ENCODE peak calls at places on chromosomes 6 and 20, in four cellular contexts. One of them, this sample, is unnamed.

GRCh38 chr20:8330785-8331699 is 199.0 kb downstream of the PLCB1 start:
- DNase-seq in fibroblast of lung: peak
- DNase-seq in heart left ventricle: no peak
- DNase-seq in left ventricle myocardium inferior: no peak
- DNase-seq in this sample: no peak

GRCh38 chr20:60569116-60569515 is 610.9 kb downstream of the CDH26 start:
- DNase-seq in fibroblast of lung: no peak
- DNase-seq in heart left ventricle: no peak
- DNase-seq in left ventricle myocardium inferior: no peak
- DNase-seq in this sample: no peak

GRCh38 chr6:13500264-13500663 is 12.9 kb upstream of the GFOD1 start:
- DNase-seq in fibroblast of lung: no peak
- DNase-seq in heart left ventricle: no peak
- DNase-seq in left ventricle myocardium inferior: no peak
- DNase-seq in this sample: no peak

GRCh38 chr6:169165561-169166300 is 87.9 kb downstream of the THBS2 start:
- DNase-seq in fibroblast of lung: peak
- DNase-seq in heart left ventricle: no peak
- DNase-seq in left ventricle myocardium inferior: no peak
- DNase-seq in this sample: peak

GRCh38 chr6:156720739-156721714 is 56.2 kb upstream of the ARID1B start:
- DNase-seq in fibroblast of lung: no peak
- DNase-seq in heart left ventricle: no peak
- DNase-seq in left ventricle myocardium inferior: no peak
- DNase-seq in this sample: no peak

GRCh38 chr6:95248501-95248900 is 328.8 kb upstream of the MANEA start:
- DNase-seq in fibroblast of lung: no peak
- DNase-seq in heart left ventricle: no peak
- DNase-seq in left ventricle myocardium inferior: no peak
- DNase-seq in this sample: no peak

GRCh38 chr6:152634773-152635172 is 2.4 kb downstream of the SYNE1 start:
- DNase-seq in fibroblast of lung: no peak
- DNase-seq in heart left ventricle: peak
- DNase-seq in left ventricle myocardium inferior: no peak
- DNase-seq in this sample: no peak

GRCh38 chr6:121932071-121933009 is 467.1 kb upstream of the HSF2 start:
- DNase-seq in fibroblast of lung: peak
- DNase-seq in heart left ventricle: peak
- DNase-seq in left ventricle myocardium inferior: peak
- DNase-seq in this sample: no peak

GRCh38 chr6:12656841-12657435 is 59.6 kb upstream of the PHACTR1 start:
- DNase-seq in fibroblast of lung: peak
- DNase-seq in heart left ventricle: no peak
- DNase-seq in left ventricle myocardium inferior: no peak
- DNase-seq in this sample: no peak

GRCh38 chr20:50720582-50720981 is 10.8 kb upstream of the PARD6B start:
- DNase-seq in fibroblast of lung: no peak
- DNase-seq in heart left ventricle: no peak
- DNase-seq in left ventricle myocardium inferior: no peak
- DNase-seq in this sample: peak

GRCh38 chr20:22905667-22906066 is 129.4 kb upstream of the SSTR4 start:
- DNase-seq in fibroblast of lung: peak
- DNase-seq in heart left ventricle: peak
- DNase-seq in left ventricle myocardium inferior: peak
- DNase-seq in this sample: peak

GRCh38 chr6:72554761-72555221 is 67.1 kb upstream of the KCNQ5 start:
- DNase-seq in fibroblast of lung: peak
- DNase-seq in heart left ventricle: no peak
- DNase-seq in left ventricle myocardium inferior: no peak
- DNase-seq in this sample: no peak

GRCh38 chr20:48787861-48788375 is 39.9 kb downstream of the PREX1 start:
- DNase-seq in fibroblast of lung: peak
- DNase-seq in heart left ventricle: no peak
- DNase-seq in left ventricle myocardium inferior: no peak
- DNase-seq in this sample: peak

GRCh38 chr6:81475646-81476045 is 276.8 kb downstream of the TENT5A start:
- DNase-seq in fibroblast of lung: no peak
- DNase-seq in heart left ventricle: no peak
- DNase-seq in left ventricle myocardium inferior: no peak
- DNase-seq in this sample: no peak

GRCh38 chr6:164827537-164827936 is 481.9 kb downstream of the C6orf118 start:
- DNase-seq in fibroblast of lung: peak
- DNase-seq in heart left ventricle: no peak
- DNase-seq in left ventricle myocardium inferior: no peak
- DNase-seq in this sample: no peak

GRCh38 chr6:159886270-159886669 is 4.5 kb upstream of the MAS1 start:
- DNase-seq in fibroblast of lung: no peak
- DNase-seq in heart left ventricle: no peak
- DNase-seq in left ventricle myocardium inferior: no peak
- DNase-seq in this sample: no peak

GRCh38 chr6:66735106-66735890 is 1028.3 kb upstream of the EYS start:
- DNase-seq in fibroblast of lung: peak
- DNase-seq in heart left ventricle: no peak
- DNase-seq in left ventricle myocardium inferior: no peak
- DNase-seq in this sample: no peak

GRCh38 chr6:5030596-5031136 is 26.8 kb upstream of the RPP40 start:
- DNase-seq in fibroblast of lung: peak
- DNase-seq in heart left ventricle: peak
- DNase-seq in left ventricle myocardium inferior: peak
- DNase-seq in this sample: peak

GRCh38 chr20:44646641-44647274 is 4.7 kb downstream of the ADA start:
- DNase-seq in fibroblast of lung: peak
- DNase-seq in heart left ventricle: no peak
- DNase-seq in left ventricle myocardium inferior: no peak
- DNase-seq in this sample: no peak

GRCh38 chr6:170429457-170429856 is 122.9 kb downstream of the FAM120B start:
- DNase-seq in fibroblast of lung: no peak
- DNase-seq in heart left ventricle: no peak
- DNase-seq in left ventricle myocardium inferior: no peak
- DNase-seq in this sample: no peak

GRCh38 chr6:108293527-108294296 is 1.1 kb upstream of the AFG1L start:
- DNase-seq in fibroblast of lung: no peak
- DNase-seq in heart left ventricle: no peak
- DNase-seq in left ventricle myocardium inferior: no peak
- DNase-seq in this sample: no peak

GRCh38 chr6:156795825-156796224 is 18.6 kb downstream of the ARID1B start:
- DNase-seq in fibroblast of lung: no peak
- DNase-seq in heart left ventricle: no peak
- DNase-seq in left ventricle myocardium inferior: no peak
- DNase-seq in this sample: no peak

GRCh38 chr6:17042422-17043147 is 59.3 kb upstream of the STMND1 start:
- DNase-seq in fibroblast of lung: peak
- DNase-seq in heart left ventricle: peak
- DNase-seq in left ventricle myocardium inferior: no peak
- DNase-seq in this sample: no peak
- TF ChIP-seq CTCF in fibroblast of lung: peak
- TF ChIP-seq CTCF in heart left ventricle: no peak
- TF ChIP-seq CTCF in left ventricle myocardium inferior: peak
- TF ChIP-seq CTCF in this sample: no peak

DNA sequence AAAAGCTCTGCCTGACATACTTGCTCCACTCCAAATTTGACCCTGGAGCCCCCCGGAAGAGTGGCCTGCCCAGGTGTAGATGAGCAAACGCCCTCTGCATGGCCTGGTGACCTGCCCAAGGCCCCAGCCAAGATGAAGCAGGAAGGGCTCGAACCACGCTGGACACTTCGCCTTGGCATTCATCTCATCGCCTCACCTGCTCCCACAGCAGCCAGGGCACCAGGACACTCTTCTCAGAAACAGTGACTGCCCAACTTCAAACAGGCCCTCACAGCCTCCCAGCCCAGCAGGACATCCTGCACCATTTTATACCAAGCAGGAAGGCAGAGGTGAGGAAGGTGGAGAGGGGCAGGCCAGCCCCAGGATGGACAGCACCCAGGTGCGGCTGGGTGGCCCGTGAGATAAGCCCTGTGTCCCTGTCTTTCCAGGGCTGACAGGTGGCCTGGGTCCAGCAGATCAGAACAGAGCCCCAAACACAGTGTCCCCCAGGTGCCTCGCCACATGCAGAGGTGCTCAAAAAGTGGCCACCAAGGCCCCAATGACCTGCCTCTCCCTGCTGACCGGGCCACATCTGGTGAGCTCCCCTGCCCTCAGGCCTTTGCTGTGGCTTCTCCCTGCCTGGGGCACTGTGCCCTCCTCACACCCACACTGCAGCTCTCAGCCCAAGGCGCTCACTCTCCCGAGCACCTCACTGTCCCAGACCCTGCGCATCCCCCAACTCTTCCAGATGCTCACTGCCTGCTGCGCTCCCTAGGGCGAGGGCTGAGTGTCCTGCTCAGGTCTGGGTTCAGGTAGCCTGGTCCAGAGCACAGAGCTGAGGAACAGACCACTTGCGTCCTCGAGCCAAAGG is 7.2 kb downstream of the ACSS1 start:
- DNase-seq in fibroblast of lung: no peak
- DNase-seq in heart left ventricle: peak
- DNase-seq in left ventricle myocardium inferior: no peak
- DNase-seq in this sample: peak
- H3K4me3 ChIP-seq in fibroblast of lung: no peak
- H3K4me3 ChIP-seq in heart left ventricle: no peak
- H3K4me3 ChIP-seq in left ventricle myocardium inferior: peak
- H3K4me3 ChIP-seq in this sample: no peak

GRCh38 chr6:70901324-70901723 is 55.5 kb downstream of the B3GAT2 start:
- DNase-seq in fibroblast of lung: no peak
- DNase-seq in heart left ventricle: no peak
- DNase-seq in left ventricle myocardium inferior: no peak
- DNase-seq in this sample: no peak
- TF ChIP-seq CTCF in fibroblast of lung: peak
- TF ChIP-seq CTCF in heart left ventricle: no peak
- TF ChIP-seq CTCF in left ventricle myocardium inferior: no peak
- TF ChIP-seq CTCF in this sample: no peak

GRCh38 chr6:30450548-30450907 is 38.8 kb upstream of the HLA-E start:
- DNase-seq in fibroblast of lung: no peak
- DNase-seq in heart left ventricle: no peak
- DNase-seq in left ventricle myocardium inferior: no peak
- DNase-seq in this sample: no peak

GRCh38 chr6:30452736-30453507 is 36.4 kb upstream of the HLA-E start:
- DNase-seq in fibroblast of lung: no peak
- DNase-seq in heart left ventricle: no peak
- DNase-seq in left ventricle myocardium inferior: no peak
- DNase-seq in this sample: no peak

GRCh38 chr6:30446259-30446658 is 43.0 kb upstream of the HLA-E start:
- DNase-seq in fibroblast of lung: no peak
- DNase-seq in heart left ventricle: no peak
- DNase-seq in left ventricle myocardium inferior: no peak
- DNase-seq in this sample: no peak

GRCh38 chr6:30447237-30447636 is 42.1 kb upstream of the HLA-E start:
- DNase-seq in fibroblast of lung: no peak
- DNase-seq in heart left ventricle: no peak
- DNase-seq in left ventricle myocardium inferior: no peak
- DNase-seq in this sample: no peak

GRCh38 chr6:30450908-30451818 is 38.1 kb upstream of the HLA-E start:
- DNase-seq in fibroblast of lung: peak
- DNase-seq in heart left ventricle: no peak
- DNase-seq in left ventricle myocardium inferior: peak
- DNase-seq in this sample: peak
- H3K4me3 ChIP-seq in fibroblast of lung: peak
- H3K4me3 ChIP-seq in heart left ventricle: peak
- H3K4me3 ChIP-seq in left ventricle myocardium inferior: peak
- H3K4me3 ChIP-seq in this sample: no peak

GRCh38 chr6:10463491-10464481 is 48.9 kb upstream of the TFAP2A start:
- DNase-seq in fibroblast of lung: no peak
- DNase-seq in heart left ventricle: no peak
- DNase-seq in left ventricle myocardium inferior: no peak
- DNase-seq in this sample: no peak
- TF ChIP-seq CTCF in fibroblast of lung: no peak
- TF ChIP-seq CTCF in heart left ventricle: no peak
- TF ChIP-seq CTCF in left ventricle myocardium inferior: no peak
- TF ChIP-seq CTCF in this sample: no peak